ENCODE peak calls at places on chromosome 1, in ten cellular contexts. One of them, this sample, is unnamed.

GRCh38 chr1:170692866-170693575 is 29.1 kb downstream of the PRRX1 start:
- DNase-seq in H1: no peak
- DNase-seq in tibial nerve: no peak
- DNase-seq in HCT116: no peak
- DNase-seq in prostate gland: no peak
- DNase-seq in A549: no peak
- DNase-seq in body of pancreas: no peak
- DNase-seq in ovary: no peak
- DNase-seq in transverse colon: no peak
- DNase-seq in stomach: no peak
- DNase-seq in this sample: no peak

GRCh38 chr1:186617860-186618780 is 62.1 kb downstream of the PTGS2 start:
- DNase-seq in H1: no peak
- DNase-seq in tibial nerve: peak; percentile 50
- DNase-seq in HCT116: no peak
- DNase-seq in prostate gland: no peak
- DNase-seq in A549: peak; percentile 67
- DNase-seq in body of pancreas: peak; percentile 57
- DNase-seq in ovary: no peak
- DNase-seq in transverse colon: peak; percentile 66
- DNase-seq in stomach: peak; percentile 30
- DNase-seq in this sample: peak; percentile 78

GRCh38 chr1:222093518-222093917 is 351.6 kb upstream of the DUSP10 start:
- DNase-seq in H1: no peak
- DNase-seq in tibial nerve: no peak
- DNase-seq in HCT116: no peak
- DNase-seq in prostate gland: no peak
- DNase-seq in A549: no peak
- DNase-seq in body of pancreas: no peak
- DNase-seq in ovary: no peak
- DNase-seq in transverse colon: no peak
- DNase-seq in stomach: no peak
- DNase-seq in this sample: no peak

GRCh38 chr1:229059671-229060079 is 211.2 kb upstream of the RAB4A start:
- DNase-seq in H1: no peak
- DNase-seq in tibial nerve: peak; percentile 67
- DNase-seq in HCT116: no peak
- DNase-seq in prostate gland: no peak
- DNase-seq in A549: no peak
- DNase-seq in body of pancreas: peak; percentile 32
- DNase-seq in ovary: peak; percentile 65
- DNase-seq in transverse colon: no peak
- DNase-seq in stomach: no peak
- DNase-seq in this sample: no peak

GRCh38 chr1:78114034-78114956 is 68.5 kb downstream of the GIPC2 start:
- DNase-seq in H1: no peak
- DNase-seq in tibial nerve: peak; percentile 70
- DNase-seq in HCT116: peak; percentile 73
- DNase-seq in prostate gland: peak; percentile 67
- DNase-seq in A549: peak; percentile 70
- DNase-seq in body of pancreas: peak; percentile 73
- DNase-seq in ovary: peak; percentile 46
- DNase-seq in transverse colon: peak; percentile 54
- DNase-seq in stomach: peak; percentile 65
- DNase-seq in this sample: peak; percentile 28

GRCh38 chr1:5837976-5838653 is 154.1 kb downstream of the NPHP4 start:
- DNase-seq in H1: no peak
- DNase-seq in tibial nerve: no peak
- DNase-seq in HCT116: no peak
- DNase-seq in prostate gland: no peak
- DNase-seq in A549: no peak
- DNase-seq in body of pancreas: no peak
- DNase-seq in ovary: no peak
- DNase-seq in transverse colon: no peak
- DNase-seq in stomach: no peak
- DNase-seq in this sample: no peak

GRCh38 chr1:186059311-186059710 is 315.7 kb downstream of the TPR start:
- DNase-seq in H1: no peak
- DNase-seq in tibial nerve: no peak
- DNase-seq in HCT116: no peak
- DNase-seq in prostate gland: peak; percentile 46
- DNase-seq in A549: no peak
- DNase-seq in body of pancreas: peak; percentile 2
- DNase-seq in ovary: no peak
- DNase-seq in transverse colon: no peak
- DNase-seq in stomach: no peak
- DNase-seq in this sample: no peak

GRCh38 chr1:5643360-5644090 is 348.7 kb downstream of the NPHP4 start:
- DNase-seq in H1: no peak
- DNase-seq in tibial nerve: no peak
- DNase-seq in HCT116: no peak
- DNase-seq in prostate gland: no peak
- DNase-seq in A549: no peak
- DNase-seq in body of pancreas: no peak
- DNase-seq in ovary: no peak
- DNase-seq in transverse colon: no peak
- DNase-seq in stomach: peak; percentile 13
- DNase-seq in this sample: no peak

GRCh38 chr1:236206548-236206947 is 64.2 kb downstream of the GPR137B start:
- DNase-seq in H1: no peak
- DNase-seq in tibial nerve: peak; percentile 17
- DNase-seq in HCT116: no peak
- DNase-seq in prostate gland: no peak
- DNase-seq in A549: no peak
- DNase-seq in body of pancreas: peak; percentile 60
- DNase-seq in ovary: no peak
- DNase-seq in transverse colon: peak; percentile 8
- DNase-seq in stomach: no peak
- DNase-seq in this sample: no peak

GRCh38 chr1:92951141-92951582 is 10.1 kb downstream of the DIPK1A start:
- DNase-seq in H1: no peak
- DNase-seq in tibial nerve: no peak
- DNase-seq in HCT116: peak; percentile 26
- DNase-seq in prostate gland: no peak
- DNase-seq in A549: peak; percentile 60
- DNase-seq in body of pancreas: peak; percentile 12
- DNase-seq in ovary: no peak
- DNase-seq in transverse colon: peak; percentile 48
- DNase-seq in stomach: no peak
- DNase-seq in this sample: peak; percentile 66

GRCh38 chr1:59452559-59452958 is 155.7 kb downstream of the FGGY start:
- DNase-seq in H1: no peak
- DNase-seq in tibial nerve: no peak
- DNase-seq in HCT116: no peak
- DNase-seq in prostate gland: no peak
- DNase-seq in A549: no peak
- DNase-seq in body of pancreas: no peak
- DNase-seq in ovary: no peak
- DNase-seq in transverse colon: no peak
- DNase-seq in stomach: no peak
- DNase-seq in this sample: no peak

GRCh38 chr1:20484526-20485462 is 1.2 kb downstream of the CAMK2N1 start:
- DNase-seq in H1: no peak
- DNase-seq in tibial nerve: no peak
- DNase-seq in HCT116: no peak
- DNase-seq in prostate gland: no peak
- DNase-seq in A549: no peak
- DNase-seq in body of pancreas: no peak
- DNase-seq in ovary: peak; percentile 49
- DNase-seq in transverse colon: no peak
- DNase-seq in stomach: no peak
- DNase-seq in this sample: no peak

GRCh38 chr1:53160924-53161378 is 18.5 kb upstream of the SLC1A7 start:
- DNase-seq in H1: no peak
- DNase-seq in tibial nerve: no peak
- DNase-seq in HCT116: no peak
- DNase-seq in prostate gland: no peak
- DNase-seq in A549: no peak
- DNase-seq in body of pancreas: no peak
- DNase-seq in ovary: no peak
- DNase-seq in transverse colon: no peak
- DNase-seq in stomach: no peak
- DNase-seq in this sample: peak; percentile 76

GRCh38 chr1:159913451-159914192 is 11.7 kb downstream of the TAGLN2 start:
- DNase-seq in H1: no peak
- DNase-seq in tibial nerve: no peak
- DNase-seq in HCT116: no peak
- DNase-seq in prostate gland: peak; percentile 32
- DNase-seq in A549: peak; percentile 30
- DNase-seq in body of pancreas: peak; percentile 86
- DNase-seq in ovary: no peak
- DNase-seq in transverse colon: no peak
- DNase-seq in stomach: peak; percentile 76
- DNase-seq in this sample: no peak
- TF ChIP-seq POLR2A in H1: no peak
- TF ChIP-seq POLR2A in tibial nerve: no peak
- TF ChIP-seq POLR2A in HCT116: no peak
- TF ChIP-seq POLR2A in prostate gland: no peak
- TF ChIP-seq POLR2A in A549: no peak
- TF ChIP-seq POLR2A in body of pancreas: no peak
- TF ChIP-seq POLR2A in ovary: no peak
- TF ChIP-seq POLR2A in transverse colon: no peak
- TF ChIP-seq POLR2A in stomach: no peak
- TF ChIP-seq POLR2A in this sample: no peak

GRCh38 chr1:94797286-94797685 is 22.9 kb upstream of the SLC44A3 start:
- DNase-seq in H1: no peak
- DNase-seq in tibial nerve: no peak
- DNase-seq in HCT116: no peak
- DNase-seq in prostate gland: no peak
- DNase-seq in A549: no peak
- DNase-seq in body of pancreas: no peak
- DNase-seq in ovary: no peak
- DNase-seq in transverse colon: no peak
- DNase-seq in stomach: no peak
- DNase-seq in this sample: no peak

GRCh38 chr1:94798054-94798453 is 22.1 kb upstream of the SLC44A3 start:
- DNase-seq in H1: no peak
- DNase-seq in tibial nerve: no peak
- DNase-seq in HCT116: no peak
- DNase-seq in prostate gland: no peak
- DNase-seq in A549: no peak
- DNase-seq in body of pancreas: no peak
- DNase-seq in ovary: no peak
- DNase-seq in transverse colon: no peak
- DNase-seq in stomach: no peak
- DNase-seq in this sample: no peak

GRCh38 chr1:94796269-94796668 is 23.9 kb upstream of the SLC44A3 start:
- DNase-seq in H1: no peak
- DNase-seq in tibial nerve: no peak
- DNase-seq in HCT116: no peak
- DNase-seq in prostate gland: no peak
- DNase-seq in A549: no peak
- DNase-seq in body of pancreas: no peak
- DNase-seq in ovary: no peak
- DNase-seq in transverse colon: no peak
- DNase-seq in stomach: no peak
- DNase-seq in this sample: no peak

GRCh38 chr1:94792876-94793605 is 27.1 kb upstream of the SLC44A3 start:
- DNase-seq in H1: no peak
- DNase-seq in tibial nerve: peak; percentile 41
- DNase-seq in HCT116: no peak
- DNase-seq in prostate gland: no peak
- DNase-seq in A549: no peak
- DNase-seq in body of pancreas: no peak
- DNase-seq in ovary: no peak
- DNase-seq in transverse colon: no peak
- DNase-seq in stomach: no peak
- DNase-seq in this sample: no peak

GRCh38 chr1:94795321-94795899 is 24.7 kb upstream of the SLC44A3 start:
- DNase-seq in H1: no peak
- DNase-seq in tibial nerve: no peak
- DNase-seq in HCT116: no peak
- DNase-seq in prostate gland: no peak
- DNase-seq in A549: no peak
- DNase-seq in body of pancreas: no peak
- DNase-seq in ovary: no peak
- DNase-seq in transverse colon: no peak
- DNase-seq in stomach: no peak
- DNase-seq in this sample: no peak
- H3K4me1 ChIP-seq in H1: no peaks in the 10 kb centered on the region
- H3K4me1 ChIP-seq in tibial nerve: peaks cover 71% of the 10 kb centered on the region
- H3K4me1 ChIP-seq in HCT116: peaks cover 66% of the 10 kb centered on the region
- H3K4me1 ChIP-seq in prostate gland: no peaks in the 10 kb centered on the region
- H3K4me1 ChIP-seq in A549: peaks cover 35% of the 10 kb centered on the region
- H3K4me1 ChIP-seq in body of pancreas: peaks cover 13% of the 10 kb centered on the region
- H3K4me1 ChIP-seq in ovary: peaks cover 11% of the 10 kb centered on the region
- H3K4me1 ChIP-seq in transverse colon: peaks cover 14% of the 10 kb centered on the region
- H3K4me1 ChIP-seq in stomach: no peaks in the 10 kb centered on the region
- H3K4me1 ChIP-seq in this sample: peaks cover 11% of the 10 kb centered on the region

GRCh38 chr1:109392788-109393580 is 4.7 kb downstream of the SORT1 start:
- DNase-seq in H1: no peak
- DNase-seq in tibial nerve: peak; percentile 49
- DNase-seq in HCT116: no peak
- DNase-seq in prostate gland: peak; percentile 70
- DNase-seq in A549: peak; percentile 18
- DNase-seq in body of pancreas: peak; percentile 72
- DNase-seq in ovary: no peak
- DNase-seq in transverse colon: peak; percentile 73
- DNase-seq in stomach: peak; percentile 65
- DNase-seq in this sample: peak; percentile 83
- H3K4me3 ChIP-seq in H1: no peak overlapping the region
- H3K4me3 ChIP-seq in tibial nerve: peak overlapping the region; percentile 39
- H3K4me3 ChIP-seq in HCT116: no peak overlapping the region
- H3K4me3 ChIP-seq in prostate gland: no peak overlapping the region
- H3K4me3 ChIP-seq in A549: no peak overlapping the region
- H3K4me3 ChIP-seq in body of pancreas: no peak overlapping the region
- H3K4me3 ChIP-seq in ovary: no peak overlapping the region
- H3K4me3 ChIP-seq in transverse colon: no peak overlapping the region
- H3K4me3 ChIP-seq in stomach: peak overlapping the region; percentile 22
- H3K4me3 ChIP-seq in this sample: no peak overlapping the region

DNA sequence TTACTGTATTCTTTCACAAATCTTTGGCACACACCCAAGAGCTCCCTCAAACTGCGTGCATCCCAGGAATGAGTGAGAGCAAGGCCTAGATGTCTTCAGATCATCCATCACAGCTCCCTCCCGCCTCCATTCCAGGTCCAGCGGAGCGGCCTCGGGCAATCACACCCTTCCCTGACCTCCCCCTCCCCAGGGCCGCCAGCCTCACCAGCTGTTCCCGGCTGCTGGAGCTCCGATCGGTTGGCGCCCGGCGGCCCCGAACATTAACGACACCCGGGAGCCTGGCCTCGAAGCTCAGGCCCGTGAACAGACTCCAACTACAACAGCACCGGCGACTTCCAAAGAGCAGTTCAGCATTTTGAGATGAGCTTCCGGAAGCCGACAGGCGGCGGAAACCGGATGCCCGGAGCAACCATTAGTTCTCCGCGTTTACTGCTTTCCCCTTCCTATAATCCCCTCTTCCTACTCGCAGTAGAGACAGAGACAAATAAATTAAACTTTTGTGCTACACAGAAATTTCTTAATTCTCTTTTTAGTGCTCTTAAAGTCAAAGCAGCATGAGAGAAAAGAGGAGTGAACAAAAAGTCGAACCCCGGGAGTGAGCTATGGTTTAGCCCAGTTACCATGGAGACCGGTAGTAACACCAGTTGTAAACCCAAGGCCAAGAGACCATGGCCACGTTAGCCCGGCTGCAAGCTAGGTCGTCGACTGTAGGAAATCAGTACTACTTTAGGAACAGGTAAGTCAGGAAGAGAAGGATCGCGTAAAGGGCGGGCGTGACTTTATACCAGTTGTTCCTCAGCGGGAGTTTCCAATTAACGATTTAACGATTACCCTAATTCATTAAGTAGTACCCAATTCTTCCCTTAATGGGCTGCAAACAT is at the start of the genes GPATCH2 and SPATA17:
- DNase-seq in H1: peak; percentile 44
- DNase-seq in tibial nerve: peak; percentile 70
- DNase-seq in HCT116: peak; percentile 83
- DNase-seq in prostate gland: peak; percentile 75
- DNase-seq in A549: peak; percentile 92
- DNase-seq in body of pancreas: peak; percentile 87
- DNase-seq in ovary: peak; percentile 77
- DNase-seq in transverse colon: peak; percentile 81
- DNase-seq in stomach: peak; percentile 78
- DNase-seq in this sample: peak; percentile 89
- TF ChIP-seq POLR2A in H1: peak; percentile 86
- TF ChIP-seq POLR2A in tibial nerve: no peak
- TF ChIP-seq POLR2A in HCT116: peak; percentile 79
- TF ChIP-seq POLR2A in prostate gland: no peak
- TF ChIP-seq POLR2A in A549: peak; percentile 58
- TF ChIP-seq POLR2A in body of pancreas: no peak
- TF ChIP-seq POLR2A in ovary: peak; percentile 33
- TF ChIP-seq POLR2A in transverse colon: peak; percentile 60
- TF ChIP-seq POLR2A in stomach: no peak
- TF ChIP-seq POLR2A in this sample: peak; percentile 33

This sample was measured in Peyer's patch.